ENCODE peak calls at places on chromosome 9, in five cellular contexts. U is Daoy; P is HEK293T; E is stimulated activated naive B cell treated with anti-CD40 and anti-IgM and Interleukin-4, amounts not matched to agents 10 μg/mL and 1 μg/mL and 100 μg/mL, for 72 hours; H is fibroblast of the aortic adventitia. N is an unnamed sample.

GRCh38 chr9:133506653-133507038 is 18.1 kb downstream of the MYMK start:
- DNase-seq in U (peak; percentile 86), P (no peak), E (no peak), H (peak; percentile 95), N (peak; percentile 84)

GRCh38 chr9:109087795-109088194 is 32.0 kb downstream of the TMEM245 start:
- DNase-seq in U (no peak), P (no peak), E (no peak), H (no peak), N (no peak)

GRCh38 chr9:89323257-89323841 is 5.0 kb downstream of the SECISBP2 start:
- DNase-seq in U (no peak), P (no peak), E (no peak), H (no peak), N (no peak)

GRCh38 chr9:74362423-74362822 is 134.7 kb upstream of the RORB start:
- DNase-seq in U (no peak), P (no peak), E (no peak), H (no peak), N (no peak)

GRCh38 chr9:111743275-111743674 is 51.5 kb downstream of the SHOC1 start:
- DNase-seq in U (peak; percentile 91), P (no peak), E (no peak), H (peak; percentile 84), N (no peak)

GRCh38 chr9:116312221-116312620 is 158.6 kb downstream of the PAPPA start:
- DNase-seq in U (no peak), P (no peak), E (no peak), H (no peak), N (no peak)

GRCh38 chr9:77588319-77588937 is 59.7 kb downstream of the GNA14 start:
- DNase-seq in U (peak; percentile 76), P (no peak), E (no peak), H (peak; percentile 89), N (no peak)

GRCh38 chr9:2872307-2872940 is 28.5 kb upstream of the PUM3 start:
- DNase-seq in U (peak; percentile 53), P (peak; percentile 14), E (no peak), H (peak; percentile 48), N (no peak)

GRCh38 chr9:13437898-13438297 is 158.4 kb upstream of the MPDZ start:
- DNase-seq in U (no peak), P (no peak), E (no peak), H (no peak), N (no peak)

GRCh38 chr9:76369583-76369982 is 24.6 kb downstream of the RFK start:
- DNase-seq in U (peak; percentile 75), P (peak; percentile 21), E (no peak), H (peak; percentile 69), N (no peak)

GRCh38 chr9:90124961-90125360 is 517.7 kb downstream of the DIRAS2 start:
- DNase-seq in U (no peak), P (no peak), E (no peak), H (peak; percentile 22), N (no peak)

GRCh38 chr9:129176786-129177442 is 1.1 kb downstream of the IER5L start:
- DNase-seq in U (no peak), P (no peak), E (no peak), H (peak; percentile 41), N (no peak)

GRCh38 chr9:136163248-136163850 is 41.6 kb downstream of the LHX3 start:
- DNase-seq in U (no peak), P (no peak), E (no peak), H (no peak), N (no peak)

GRCh38 chr9:134399435-134400056 is 73.3 kb downstream of the RXRA start:
- DNase-seq in U (no peak), P (peak; percentile 43), E (no peak), H (peak; percentile 42), N (no peak)

GRCh38 chr9:121734465-121734864 is 83.0 kb downstream of the DAB2IP start:
- DNase-seq in U (no peak), P (no peak), E (no peak), H (no peak), N (no peak)

GRCh38 chr9:33750839-33751339 is 44.5 kb upstream of the PRSS3 start:
- DNase-seq in U (peak; percentile 23), P (no peak), E (no peak), H (no peak), N (no peak)

GRCh38 chr9:87599901-87600610 is 102.4 kb downstream of the DAPK1 start:
- DNase-seq in U (peak; percentile 92), P (peak; percentile 17), E (no peak), H (peak; percentile 93), N (no peak)

GRCh38 chr9:132647806-132648205 is 22.0 kb downstream of the DDX31 start:
- DNase-seq in U (peak; percentile 36), P (no peak), E (no peak), H (no peak), N (no peak)

N was measured in ascending aorta.